ENCODE peak calls at places on chromosomes 6 and 20, in seven cellular contexts. K, G, L, J, B, A and F are unnamed samples.

GRCh38 chr6:21110684-21111398 is 482.7 kb upstream of the SOX4 start:
- DNase-seq in K (no peak), A (no peak), J (no peak), B (no peak), L (no peak), G (peak; percentile 11), F (no peak)

GRCh38 chr6:106692112-106692822 is 62.9 kb downstream of the QRSL1 start:
- DNase-seq in L (peak; percentile 40), K (no peak), B (peak; percentile 28), J (peak; percentile 16), A (peak; percentile 25), G (peak; percentile 71), F (peak; percentile 26)

GRCh38 chr6:42124223-42124836 is 18.1 kb downstream of the C6orf132 start:
- DNase-seq in K (no peak), G (no peak), J (no peak), L (no peak), B (no peak), A (no peak), F (no peak)

GRCh38 chr20:63290677-63291472 is 2.1 kb upstream of the COL20A1 start:
- DNase-seq in A (peak; percentile 20), G (no peak), L (peak; percentile 30), B (peak; percentile 51), K (no peak), J (peak; percentile 75), F (no peak)

GRCh38 chr6:137870744-137871247 is 3.7 kb downstream of the TNFAIP3 start:
- DNase-seq in B (no peak), K (no peak), L (no peak), J (peak; percentile 26), A (no peak), G (no peak), F (no peak)

GRCh38 chr6:144897441-144897921 is 612.3 kb downstream of the UTRN start:
- DNase-seq in J (no peak), B (peak; percentile 62), L (peak; percentile 43), G (peak; percentile 33), A (peak; percentile 55), K (no peak), F (peak; percentile 65)

GRCh38 chr6:159572344-159573120 is 120.5 kb downstream of the SOD2 start:
- DNase-seq in J (no peak), K (no peak), G (no peak), A (no peak), B (no peak), L (no peak), F (no peak)

GRCh38 chr6:128156315-128157111 is 255.7 kb upstream of the THEMIS start:
- DNase-seq in K (no peak), L (no peak), G (no peak), B (no peak), J (no peak), A (no peak), F (no peak)

GRCh38 chr6:11744753-11745152 is 33.9 kb downstream of the ADTRP start:
- DNase-seq in B (no peak), G (peak; percentile 73), K (peak; percentile 48), A (peak; percentile 89), L (peak; percentile 95), J (no peak), F (no peak)

GRCh38 chr6:145863396-145863795 is 48.8 kb upstream of the FBXO30 start:
- DNase-seq in J (no peak), G (no peak), A (no peak), B (no peak), K (no peak), L (no peak), F (no peak)

GRCh38 chr20:23782366-23782983 is 31.7 kb upstream of the CST1 start:
- DNase-seq in L (peak; percentile 29), J (peak; percentile 66), G (no peak), B (peak; percentile 48), A (peak; percentile 30), K (no peak), F (no peak)

GRCh38 chr20:31740208-31740607 is 1.1 kb downstream of the TPX2 start:
- DNase-seq in K (no peak), B (no peak), J (no peak), A (peak; percentile 67), G (no peak), L (peak; percentile 60), F (no peak)

GRCh38 chr20:32560989-32561830 is 23.9 kb downstream of the NOL4L start:
- DNase-seq in J (peak; percentile 80), B (no peak), A (no peak), L (no peak), G (no peak), K (no peak), F (no peak)

GRCh38 chr6:96856822-96857221 is 19.5 kb upstream of the GPR63 start:
- DNase-seq in K (no peak), G (no peak), A (no peak), J (no peak), B (no peak), L (no peak), F (no peak)

GRCh38 chr6:139335447-139336210 is 38.8 kb downstream of the CITED2 start:
- DNase-seq in J (no peak), K (no peak), L (no peak), A (no peak), G (no peak), B (no peak), F (no peak)

GRCh38 chr20:19048898-19049889 is 163.2 kb upstream of the SLC24A3 start:
- DNase-seq in J (no peak), G (no peak), A (no peak), L (no peak), K (no peak), B (no peak), F (no peak)

GRCh38 chr20:62959101-62959971 is 6.8 kb downstream of the SLC17A9 start:
- DNase-seq in A (no peak), K (no peak), B (no peak), G (no peak), L (no peak), J (no peak), F (no peak)

GRCh38 chr6:159608961-159609673 is 83.9 kb downstream of the SOD2 start:
- DNase-seq in B (peak; percentile 41), G (peak; percentile 9), J (peak; percentile 39), K (no peak), A (peak; percentile 36), L (peak; percentile 42), F (no peak)

GRCh38 chr20:37598101-37598530 is 70.4 kb upstream of the BLCAP start:
- DNase-seq in A (no peak), K (no peak), G (no peak), B (no peak), J (peak; percentile 90), L (no peak), F (no peak)

GRCh38 chr6:138509371-138509770 is 10.1 kb upstream of the NHSL1 start:
- DNase-seq in L (peak; percentile 57), K (no peak), G (no peak), J (peak; percentile 70), A (peak; percentile 45), B (peak; percentile 62), F (no peak)

GRCh38 chr20:17955302-17955701 is 13.3 kb downstream of the SNX5 start:
- DNase-seq in B (no peak), J (no peak), L (no peak), A (no peak), K (no peak), G (no peak), F (no peak)

GRCh38 chr6:45082091-45082490 is 246.0 kb upstream of the RUNX2 start:
- DNase-seq in G (no peak), L (peak; percentile 39), A (no peak), J (no peak), K (no peak), B (no peak), F (no peak)

GRCh38 chr6:116168148-116168547 is 42.2 kb upstream of the COL10A1 start:
- DNase-seq in A (no peak), G (no peak), L (no peak), B (no peak), K (no peak), J (no peak), F (no peak)
- H3K4me3 ChIP-seq in A (no peak overlapping the region), G (no peak overlapping the region), L (no peak overlapping the region), B (no peak overlapping the region), K (no peak overlapping the region), J (no peak overlapping the region), F (no peak overlapping the region)

DNA sequence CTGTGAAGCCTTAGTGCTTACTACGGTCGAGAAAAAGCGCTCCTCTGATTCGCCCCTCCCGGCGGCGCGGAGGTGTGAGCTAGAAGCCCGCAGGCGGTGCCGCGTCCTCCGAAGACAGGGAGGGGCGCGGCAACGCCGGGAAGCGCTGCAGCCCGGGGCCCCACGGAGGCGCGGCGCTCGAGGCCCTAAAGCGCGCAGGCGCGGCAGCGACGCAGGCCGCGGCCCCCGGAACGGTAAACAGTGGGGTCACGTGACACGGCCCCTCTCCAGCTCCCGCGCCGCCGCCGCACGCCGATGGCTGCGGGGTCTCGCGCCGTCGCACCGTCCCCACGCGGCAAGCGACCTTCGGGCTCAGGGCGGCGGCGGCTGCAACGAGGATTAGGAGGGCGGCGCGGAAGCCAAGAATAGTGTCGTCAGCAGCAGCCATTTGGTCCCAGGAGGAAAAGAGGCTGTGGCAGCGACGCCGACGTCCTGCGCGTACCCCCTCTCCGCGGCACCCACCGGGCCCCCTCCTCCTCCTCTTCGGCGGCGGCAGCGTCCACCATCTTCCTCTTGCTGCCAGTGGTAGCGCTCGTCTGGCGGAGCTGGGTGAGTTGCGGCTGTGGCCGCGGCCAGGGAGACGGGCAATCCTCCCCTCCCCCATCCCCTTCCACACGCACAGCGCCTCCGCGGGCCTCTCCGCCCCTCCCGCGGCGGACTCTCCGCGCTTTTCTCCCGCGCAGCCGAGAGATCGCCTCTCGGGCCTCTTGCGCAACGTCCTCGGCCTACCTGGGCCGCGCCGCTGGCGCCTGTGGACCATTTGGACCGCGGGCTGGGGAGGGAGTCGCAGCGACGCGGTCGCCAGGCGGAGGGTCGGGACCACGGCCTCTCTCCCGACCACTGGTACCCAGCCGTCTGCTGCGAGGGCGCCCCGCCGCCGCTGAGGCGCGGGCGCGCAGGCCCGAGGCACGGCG is at the start of gene PHF3:
- DNase-seq in B (peak; percentile 90), G (peak; percentile 67), K (peak; percentile 91), A (peak; percentile 89), L (peak; percentile 92), J (peak; percentile 95), F (peak; percentile 31)
- TF ChIP-seq CTCF in B (no peak), G (no peak), K (no peak), A (peak; percentile 11), L (peak; percentile 16), J (peak; percentile 37), F (peak; percentile 36)

DNA sequence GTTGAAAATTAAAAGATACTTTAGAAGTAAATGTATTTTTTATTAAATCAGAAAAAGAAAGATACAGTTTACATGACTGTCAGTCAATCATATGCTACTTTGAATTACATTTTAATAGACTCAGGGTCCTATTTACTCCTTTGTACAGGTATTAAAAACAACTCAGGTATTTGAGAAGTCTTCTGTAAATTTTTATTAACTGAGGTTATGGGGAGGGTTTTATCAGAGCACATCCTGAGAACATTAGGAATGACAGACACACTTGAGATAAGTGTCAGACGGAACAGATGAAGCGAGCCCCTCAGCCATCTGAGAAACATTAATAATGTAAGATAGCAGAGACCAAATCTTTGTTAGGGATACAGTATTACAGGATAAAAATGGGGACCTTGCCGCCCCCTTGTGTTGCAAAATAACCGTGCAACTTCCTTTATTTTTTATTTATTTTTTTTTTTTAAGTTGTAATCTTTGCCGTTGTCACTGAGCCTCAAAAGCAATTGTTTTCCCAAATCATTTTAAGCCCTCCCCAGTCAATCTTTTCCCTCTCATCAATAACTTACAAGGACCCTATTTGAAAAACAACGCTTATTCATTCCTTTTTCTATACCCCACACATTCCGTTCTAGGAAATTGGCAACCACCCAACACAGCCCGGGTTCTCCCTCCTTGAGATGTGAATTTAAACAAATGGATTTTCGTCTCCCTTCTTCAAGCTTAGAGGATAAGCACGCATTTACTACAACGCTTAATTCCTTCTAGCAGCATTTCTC is 126.7 kb downstream of the BCAS1 start:
- DNase-seq in A (peak; percentile 61), K (no peak), J (no peak), G (no peak), B (no peak), L (peak; percentile 66), F (no peak)
- H3K4me3 ChIP-seq in A (peak overlapping the region; percentile 43), K (no peak overlapping the region), J (no peak overlapping the region), G (peak overlapping the region; percentile 23), B (peak overlapping the region; percentile 11), L (peak overlapping the region; percentile 28), F (peak overlapping the region; percentile 35)

GRCh38 chr20:47304287-47304686 is 52.2 kb downstream of the ZMYND8 start:
- DNase-seq in G (no peak), J (no peak), L (peak; percentile 41), A (peak; percentile 93), B (peak; percentile 55), K (no peak), F (no peak)
- TF ChIP-seq CTCF in G (peak; percentile 5), J (no peak), L (no peak), A (peak; percentile 23), B (no peak), K (no peak), F (no peak)